ENCODE peak calls at places on chromosomes 3 and 15, in five cellular contexts. S is A549, J is right cardiac atrium, N is SK-N-SH, V is SJSA1. Q is an unnamed sample. For H3K9me3, the result is how much of the 10 kb centered on the place peaks cover.

GRCh38 chr3:63344676-63345075 is 66.6 kb downstream of the SYNPR start:
- DNase-seq in S (no peak), J (no peak), N (no peak), V (no peak), Q (no peak)

GRCh38 chr3:111668912-111669488 is 73.9 kb upstream of the ZBED2 start:
- DNase-seq in S (peak), J (no peak), N (peak), V (no peak), Q (no peak)

GRCh38 chr3:171784937-171785336 is 25.3 kb downstream of the PLD1 start:
- DNase-seq in S (no peak), J (no peak), N (no peak), V (no peak), Q (no peak)

GRCh38 chr3:13479332-13479581 is 849 bp upstream of the HDAC11 start:
- DNase-seq in S (no peak), J (peak), N (peak), V (no peak), Q (no peak)

GRCh38 chr3:122074621-122075265 is 19.6 kb downstream of the CD86 start:
- DNase-seq in S (no peak), J (peak), N (no peak), V (no peak), Q (no peak)

GRCh38 chr3:131895766-131896165 is 139.0 kb downstream of the CPNE4 start:
- DNase-seq in S (no peak), J (no peak), N (no peak), V (no peak), Q (no peak)

GRCh38 chr15:66851226-66852063 is 149.4 kb downstream of the SMAD6 start:
- DNase-seq in S (peak), J (peak), N (peak), V (peak), Q (peak)

GRCh38 chr3:60448668-60449067 is 802.6 kb downstream of the FHIT start:
- DNase-seq in S (no peak), J (no peak), N (no peak), V (no peak), Q (no peak)

GRCh38 chr15:95215016-95215415 is 983.7 kb downstream of the MCTP2 start:
- DNase-seq in S (no peak), J (no peak), N (no peak), V (no peak), Q (no peak)
- H3K9me3 ChIP-seq in S (under half), J (under half), N (under half), V (under half), Q (under half)

DNA sequence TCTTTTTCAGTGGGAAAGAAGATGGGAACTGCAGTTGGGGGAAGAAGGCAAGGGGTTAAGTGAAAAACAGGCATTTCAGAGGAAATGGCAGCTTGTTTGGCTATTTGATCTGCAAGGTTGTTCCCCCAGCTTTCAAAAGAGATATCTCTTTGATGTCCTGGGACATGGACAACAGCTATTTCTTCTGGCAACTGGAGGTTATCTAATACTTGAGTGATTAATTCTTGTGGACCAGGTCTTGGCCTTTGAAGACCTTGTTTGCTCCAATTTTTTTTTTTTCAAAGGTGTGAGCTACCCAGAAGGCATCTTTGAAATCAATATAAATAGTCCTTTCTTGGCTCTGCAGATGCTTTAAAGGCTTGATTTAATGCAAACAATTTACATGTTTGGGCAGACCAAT is 51.5 kb downstream of the KATNBL1 start:
- DNase-seq in S (no peak), J (no peak), N (no peak), V (no peak), Q (no peak)
- H3K9me3 ChIP-seq in S (half or more), J (under half), N (under half), V (under half), Q (under half)

DNA sequence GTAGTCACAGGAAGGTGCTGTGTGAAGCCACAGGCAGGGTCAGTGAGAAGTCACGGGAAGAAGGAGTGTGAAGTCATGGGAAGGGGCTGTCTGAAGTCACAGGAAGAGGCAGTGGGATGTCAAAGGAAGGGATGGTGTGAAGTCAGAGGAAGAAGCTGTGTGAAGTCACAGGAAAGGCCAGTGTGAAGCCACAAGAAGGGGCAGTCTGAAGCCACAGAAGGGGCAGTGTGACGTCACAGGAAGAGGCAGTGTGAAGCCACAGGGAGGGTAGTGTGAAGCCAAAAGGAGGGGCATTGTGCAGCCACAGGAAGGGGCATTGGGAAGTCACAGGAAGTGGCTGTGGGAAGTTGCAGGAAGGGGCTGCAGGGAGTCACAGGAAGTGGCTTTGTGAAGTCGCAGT is 35.1 kb downstream of the GASK1A start:
- DNase-seq in S (no peak), J (no peak), N (no peak), V (no peak), Q (no peak)
- H3K9me3 ChIP-seq in S (under half), J (under half), N (under half), V (under half), Q (under half)

DNA sequence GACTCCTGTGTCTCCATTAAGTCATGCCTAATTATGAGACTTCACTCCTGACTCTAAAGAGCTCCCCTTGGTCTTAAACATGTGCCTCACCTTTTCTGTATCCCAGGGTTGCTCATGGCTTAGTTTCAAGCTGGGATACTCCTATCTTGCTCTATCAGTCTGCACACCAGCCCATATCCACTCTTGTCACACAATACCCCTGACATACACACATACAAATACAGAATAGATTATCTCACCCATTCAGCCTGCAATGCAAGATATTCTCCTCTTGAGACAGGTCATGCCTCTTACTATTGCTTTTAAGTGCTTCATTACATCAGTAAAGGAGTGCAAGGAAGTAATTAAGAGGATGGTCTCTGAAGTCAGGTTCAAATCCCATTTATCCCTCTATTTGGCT is 587.3 kb downstream of the IGSF11 start:
- DNase-seq in S (no peak), J (no peak), N (no peak), V (no peak), Q (no peak)
- H3K9me3 ChIP-seq in S (under half), J (under half), N (under half), V (under half), Q (under half)

GRCh38 chr3:32257042-32257441 is 18.6 kb downstream of the CMTM8 start:
- DNase-seq in S (no peak), J (no peak), N (no peak), V (no peak), Q (no peak)

GRCh38 chr3:32261545-32261944 is 23.1 kb downstream of the CMTM8 start:
- DNase-seq in S (no peak), J (no peak), N (no peak), V (no peak), Q (no peak)

GRCh38 chr3:32257641-32258438 is 19.4 kb downstream of the CMTM8 start:
- DNase-seq in S (peak), J (no peak), N (no peak), V (no peak), Q (no peak)

GRCh38 chr3:32256206-32256605 is 17.7 kb downstream of the CMTM8 start:
- DNase-seq in S (no peak), J (no peak), N (no peak), V (no peak), Q (no peak)

DNA sequence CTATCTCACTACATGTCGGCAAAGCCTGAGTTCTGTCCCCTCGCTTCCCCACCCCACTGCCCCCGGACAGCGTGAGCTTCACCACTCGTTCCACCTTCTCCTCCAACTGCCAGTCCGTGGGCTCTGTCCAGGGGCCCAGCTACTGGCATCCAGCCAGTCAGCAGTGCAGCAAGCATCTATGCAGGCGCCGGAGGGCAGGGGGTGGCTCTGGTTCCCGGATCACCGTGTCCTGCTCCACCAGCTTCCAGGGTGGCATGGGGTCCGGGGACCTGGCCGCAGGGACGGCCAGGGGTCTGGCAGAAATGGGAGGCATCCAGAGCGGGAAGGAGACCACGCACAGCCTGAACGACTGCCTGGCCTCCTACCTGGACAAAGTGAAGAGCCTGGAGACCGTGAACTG is 20.4 kb downstream of the CMTM8 start:
- DNase-seq in S (no peak), J (no peak), N (no peak), V (no peak), Q (no peak)
- H3K9me3 ChIP-seq in S (under half), J (under half), N (under half), V (under half), Q (under half)

GRCh38 chr3:146308222-146308621 is 57.3 kb upstream of the PLSCR4 start:
- DNase-seq in S (no peak), J (no peak), N (no peak), V (no peak), Q (no peak)
- H3K9me3 ChIP-seq in S (under half), J (under half), N (under half), V (under half), Q (under half)

GRCh38 chr15:27679621-27680521 is 419.2 kb downstream of the OCA2 start:
- DNase-seq in S (no peak), J (no peak), N (peak), V (no peak), Q (peak)
- H3K9me3 ChIP-seq in S (under half), J (under half), N (under half), V (under half), Q (under half)

DNA sequence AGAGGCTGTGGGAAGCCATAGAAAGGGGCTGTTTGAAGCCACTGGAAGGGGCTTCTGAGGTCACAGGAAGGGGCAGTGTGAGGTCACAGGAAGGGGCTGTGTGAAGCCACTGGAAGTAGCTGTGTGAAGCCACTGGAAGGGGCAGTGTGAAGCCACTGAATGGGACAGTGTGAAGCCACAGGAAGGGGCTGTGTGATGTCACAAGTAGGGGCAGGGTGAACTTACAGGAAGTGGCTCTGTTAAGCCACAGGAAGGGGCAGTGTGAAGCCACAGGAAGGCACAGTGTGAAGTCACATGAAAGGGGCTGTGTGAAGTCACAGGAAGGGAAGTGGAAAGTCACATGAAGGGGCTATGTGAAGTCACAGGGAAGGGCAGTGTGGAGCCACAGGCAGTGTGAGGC is 33.1 kb downstream of the GASK1A start:
- DNase-seq in S (no peak), J (no peak), N (no peak), V (no peak), Q (no peak)
- H3K9me3 ChIP-seq in S (under half), J (under half), N (under half), V (under half), Q (under half)

DNA sequence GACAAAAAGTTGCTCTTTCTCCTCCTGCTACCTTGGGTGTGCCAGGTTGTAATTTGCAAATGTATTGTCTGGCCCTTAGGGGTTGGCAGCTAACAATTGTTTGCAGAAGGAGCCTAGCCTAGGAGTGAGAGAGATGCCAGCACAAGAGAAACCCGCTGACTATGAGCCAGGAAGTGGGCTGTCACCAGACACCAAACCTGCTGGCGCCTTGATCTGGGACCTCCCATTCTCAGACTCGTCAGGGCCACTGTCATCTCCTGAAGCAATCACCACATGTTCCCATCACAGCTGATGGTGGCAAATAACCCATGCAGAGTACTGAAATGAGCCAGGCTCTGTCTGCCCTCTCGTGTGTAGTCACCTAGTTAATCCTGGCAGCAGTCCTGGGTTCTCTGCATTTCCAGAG is 406.4 kb upstream of the NPAP1 start:
- DNase-seq in S (no peak), J (no peak), N (no peak), V (no peak), Q (no peak)
- H3K9me3 ChIP-seq in S (under half), J (under half), N (under half), V (under half), Q (under half)

GRCh38 chr15:25058080-25058785 is 103.4 kb downstream of the SNRPN start:
- DNase-seq in S (no peak), J (no peak), N (no peak), V (peak), Q (no peak)
- H3K9me3 ChIP-seq in S (half or more), J (half or more), N (under half), V (half or more), Q (under half)

Q was measured in BE2C.